ENCODE peak calls at places on chromosomes 13 and 19, in six cellular contexts. C is RWPE1, V is IMR-90, L is fibroblast of lung, O is thoracic aorta, Y is occipital lobe. P is an unnamed sample.

GRCh38 chr13:52848455-52849190 is at the start of gene PCDH8:
- DNase-seq in L (no peak), O (no peak), Y (peak), V (no peak), C (no peak), P (peak)

GRCh38 chr19:55117063-55117635 is 288 bp downstream of the PPP1R12C start:
- DNase-seq in O (no peak), C (no peak), L (no peak), V (no peak), Y (no peak), P (no peak)

GRCh38 chr19:29549105-29550070 is 23.6 kb downstream of the VSTM2B start:
- DNase-seq in L (no peak), Y (no peak), O (no peak), V (no peak), C (no peak), P (no peak)

GRCh38 chr13:30829788-30830637 is 76.1 kb upstream of the MEDAG start:
- DNase-seq in Y (no peak), V (no peak), L (peak), O (no peak), C (no peak), P (no peak)

GRCh38 chr13:97133955-97134354 is 88.2 kb upstream of the MBNL2 start:
- DNase-seq in Y (no peak), V (no peak), C (no peak), L (no peak), O (no peak), P (no peak)

GRCh38 chr13:46721054-46721453 is 75.9 kb downstream of the ESD start:
- DNase-seq in L (peak), V (peak), C (peak), O (no peak), Y (no peak), P (no peak)

GRCh38 chr13:112760440-112760839 is 70.6 kb downstream of the ATP11A start:
- DNase-seq in C (no peak), V (peak), Y (no peak), O (no peak), L (peak), P (no peak)

GRCh38 chr19:33859016-33859415 is 62.3 kb downstream of the KCTD15 start:
- DNase-seq in L (no peak), C (no peak), O (no peak), V (no peak), Y (no peak), P (no peak)

GRCh38 chr19:54179262-54179587 is 6.3 kb upstream of the TMC4 start:
- DNase-seq in Y (no peak), O (no peak), L (no peak), C (no peak), V (no peak), P (no peak)

GRCh38 chr19:24140099-24140498 is 53.1 kb downstream of the ZNF254 start:
- DNase-seq in C (peak), V (peak), L (peak), Y (no peak), O (no peak), P (no peak)

GRCh38 chr19:15812059-15812722 is 3.3 kb downstream of the OR10H1 start:
- DNase-seq in C (peak), O (no peak), L (no peak), Y (no peak), V (no peak), P (no peak)

GRCh38 chr13:53105881-53106280 is 77.3 kb downstream of the OLFM4 start:
- DNase-seq in Y (no peak), O (no peak), L (no peak), C (no peak), V (no peak), P (no peak)

GRCh38 chr13:40333238-40333637 is 333.2 kb downstream of the FOXO1 start:
- DNase-seq in Y (no peak), C (peak), V (no peak), L (peak), O (no peak), P (no peak)

GRCh38 chr13:107866666-107867623 is 348.4 kb downstream of the LIG4 start:
- DNase-seq in C (no peak), O (no peak), L (peak), Y (peak), V (peak), P (peak)

GRCh38 chr13:51148223-51148951 is 37.3 kb upstream of the C13orf42 start:
- DNase-seq in L (no peak), Y (no peak), C (no peak), O (no peak), V (no peak), P (no peak)

GRCh38 chr13:45102136-45102802 is 18.0 kb upstream of the GTF2F2 start:
- DNase-seq in Y (peak), L (no peak), C (no peak), O (no peak), V (peak), P (no peak)

GRCh38 chr19:51365211-51366049 is 758 bp downstream of the ETFB start:
- DNase-seq in V (peak), C (no peak), O (no peak), L (peak), Y (no peak), P (no peak)

GRCh38 chr13:31236211-31236786 is 36.5 kb downstream of the B3GLCT start:
- DNase-seq in O (no peak), C (peak), V (peak), Y (no peak), L (peak), P (no peak)

GRCh38 chr19:9115307-9115813 is at the start of gene OR7G1:
- DNase-seq in Y (no peak), O (no peak), L (no peak), C (no peak), V (no peak), P (no peak)

GRCh38 chr13:66224644-66225043 is 1005.5 kb downstream of the PCDH9 start:
- DNase-seq in C (no peak), V (no peak), Y (no peak), O (no peak), L (no peak), P (no peak)

GRCh38 chr13:74218291-74218690 is 84.1 kb upstream of the KLF12 start:
- DNase-seq in C (no peak), V (no peak), O (no peak), Y (no peak), L (no peak), P (no peak)

GRCh38 chr19:9958451-9958850 is 22.1 kb upstream of the OLFM2 start:
- DNase-seq in O (no peak), Y (no peak), C (no peak), V (peak), L (peak), P (no peak)

GRCh38 chr19:5131031-5131865 is 162.3 kb downstream of the KDM4B start:
- DNase-seq in O (no peak), L (no peak), C (no peak), V (no peak), Y (no peak), P (no peak)

GRCh38 chr13:46154136-46154854 is 27.7 kb downstream of the LCP1 start:
- DNase-seq in C (no peak), V (no peak), Y (no peak), L (no peak), O (no peak), P (no peak)

GRCh38 chr13:52851153-52851962 is 2.9 kb upstream of the PCDH8 start:
- DNase-seq in L (peak), O (no peak), V (no peak), Y (no peak), C (peak), P (peak)

GRCh38 chr13:89380101-89380500 is 1708.9 kb downstream of the SLITRK5 start:
- DNase-seq in V (no peak), C (peak), O (no peak), L (no peak), Y (no peak), P (no peak)

GRCh38 chr13:113887700-113888201 is 23.9 kb upstream of the GAS6 start:
- DNase-seq in O (no peak), L (peak), C (no peak), Y (no peak), V (no peak), P (no peak)

GRCh38 chr13:66344770-66345367 is 885.3 kb downstream of the PCDH9 start:
- DNase-seq in C (no peak), L (no peak), O (no peak), V (no peak), Y (no peak), P (no peak)

GRCh38 chr13:41700790-41701310 is 243.5 kb downstream of the RGCC start:
- DNase-seq in L (peak), C (peak), Y (no peak), V (peak), O (no peak), P (no peak)

P was measured in NCI-H2171.